ENCODE peak calls at places on chromosomes 11 and 22, in five cellular contexts. One of them, this sample, is unnamed.

GRCh38 chr11:65309006-65309405 is 5.7 kb upstream of the CDC42EP2 start:
- DNase-seq in IMR-90: no peak
- DNase-seq in CD8-positive, alpha-beta T cell: no peak
- DNase-seq in HCT116: no peak
- DNase-seq in lung: no peak
- DNase-seq in this sample: no peak

GRCh38 chr11:12845739-12846358 is 163.3 kb upstream of the RASSF10 start:
- DNase-seq in IMR-90: peak; percentile 78
- DNase-seq in CD8-positive, alpha-beta T cell: no peak
- DNase-seq in HCT116: no peak
- DNase-seq in lung: no peak
- DNase-seq in this sample: peak; percentile 63

GRCh38 chr11:12408156-12408770 is 30.9 kb downstream of the PARVA start:
- DNase-seq in IMR-90: no peak
- DNase-seq in CD8-positive, alpha-beta T cell: no peak
- DNase-seq in HCT116: no peak
- DNase-seq in lung: no peak
- DNase-seq in this sample: no peak

GRCh38 chr22:44196731-44197131 is 16.0 kb downstream of the PARVG start:
- DNase-seq in IMR-90: no peak
- DNase-seq in CD8-positive, alpha-beta T cell: no peak
- DNase-seq in HCT116: no peak
- DNase-seq in lung: no peak
- DNase-seq in this sample: no peak

GRCh38 chr11:17740649-17741235 is 6.2 kb downstream of the KCNC1 start:
- DNase-seq in IMR-90: no peak
- DNase-seq in CD8-positive, alpha-beta T cell: no peak
- DNase-seq in HCT116: no peak
- DNase-seq in lung: no peak
- DNase-seq in this sample: no peak

GRCh38 chr11:59187020-59187419 is 15.1 kb downstream of the DTX4 start:
- DNase-seq in IMR-90: no peak
- DNase-seq in CD8-positive, alpha-beta T cell: no peak
- DNase-seq in HCT116: no peak
- DNase-seq in lung: no peak
- DNase-seq in this sample: no peak

GRCh38 chr11:57641011-57641410 is 8.7 kb downstream of the YPEL4 start:
- DNase-seq in IMR-90: no peak
- DNase-seq in CD8-positive, alpha-beta T cell: no peak
- DNase-seq in HCT116: no peak
- DNase-seq in lung: no peak
- DNase-seq in this sample: no peak

GRCh38 chr11:102724904-102725515 is at the start of gene MMP8:
- DNase-seq in IMR-90: peak; percentile 72
- DNase-seq in CD8-positive, alpha-beta T cell: no peak
- DNase-seq in HCT116: no peak
- DNase-seq in lung: no peak
- DNase-seq in this sample: no peak

GRCh38 chr11:81979444-81979843 is 754.2 kb downstream of the FAM181B start:
- DNase-seq in IMR-90: no peak
- DNase-seq in CD8-positive, alpha-beta T cell: no peak
- DNase-seq in HCT116: no peak
- DNase-seq in lung: no peak
- DNase-seq in this sample: no peak

GRCh38 chr22:44822479-44822878 is 70.1 kb downstream of the ARHGAP8 start:
- DNase-seq in IMR-90: no peak
- DNase-seq in CD8-positive, alpha-beta T cell: no peak
- DNase-seq in HCT116: no peak
- DNase-seq in lung: no peak
- DNase-seq in this sample: no peak

GRCh38 chr11:3865388-3866193 is 10.1 kb downstream of the STIM1 start:
- DNase-seq in IMR-90: peak; percentile 76
- DNase-seq in CD8-positive, alpha-beta T cell: no peak
- DNase-seq in HCT116: no peak
- DNase-seq in lung: no peak
- DNase-seq in this sample: no peak
- H3K4me1 ChIP-seq in IMR-90: peaks cover 19% of the 10 kb centered on the region
- H3K4me1 ChIP-seq in CD8-positive, alpha-beta T cell: peaks cover 92% of the 10 kb centered on the region
- H3K4me1 ChIP-seq in HCT116: peaks cover 11% of the 10 kb centered on the region
- H3K4me1 ChIP-seq in lung: peaks cover 15% of the 10 kb centered on the region
- H3K4me1 ChIP-seq in this sample: peaks cover 34% of the 10 kb centered on the region

GRCh38 chr11:34653851-34654490 is 33.1 kb downstream of the EHF start:
- DNase-seq in IMR-90: peak; percentile 99
- DNase-seq in CD8-positive, alpha-beta T cell: no peak
- DNase-seq in HCT116: peak; percentile 93
- DNase-seq in lung: peak; percentile 63
- DNase-seq in this sample: peak; percentile 59
- TF ChIP-seq CTCF in IMR-90: peak; percentile 32
- TF ChIP-seq CTCF in CD8-positive, alpha-beta T cell: no peak
- TF ChIP-seq CTCF in HCT116: no peak
- TF ChIP-seq CTCF in lung: no peak
- TF ChIP-seq CTCF in this sample: no peak

DNA sequence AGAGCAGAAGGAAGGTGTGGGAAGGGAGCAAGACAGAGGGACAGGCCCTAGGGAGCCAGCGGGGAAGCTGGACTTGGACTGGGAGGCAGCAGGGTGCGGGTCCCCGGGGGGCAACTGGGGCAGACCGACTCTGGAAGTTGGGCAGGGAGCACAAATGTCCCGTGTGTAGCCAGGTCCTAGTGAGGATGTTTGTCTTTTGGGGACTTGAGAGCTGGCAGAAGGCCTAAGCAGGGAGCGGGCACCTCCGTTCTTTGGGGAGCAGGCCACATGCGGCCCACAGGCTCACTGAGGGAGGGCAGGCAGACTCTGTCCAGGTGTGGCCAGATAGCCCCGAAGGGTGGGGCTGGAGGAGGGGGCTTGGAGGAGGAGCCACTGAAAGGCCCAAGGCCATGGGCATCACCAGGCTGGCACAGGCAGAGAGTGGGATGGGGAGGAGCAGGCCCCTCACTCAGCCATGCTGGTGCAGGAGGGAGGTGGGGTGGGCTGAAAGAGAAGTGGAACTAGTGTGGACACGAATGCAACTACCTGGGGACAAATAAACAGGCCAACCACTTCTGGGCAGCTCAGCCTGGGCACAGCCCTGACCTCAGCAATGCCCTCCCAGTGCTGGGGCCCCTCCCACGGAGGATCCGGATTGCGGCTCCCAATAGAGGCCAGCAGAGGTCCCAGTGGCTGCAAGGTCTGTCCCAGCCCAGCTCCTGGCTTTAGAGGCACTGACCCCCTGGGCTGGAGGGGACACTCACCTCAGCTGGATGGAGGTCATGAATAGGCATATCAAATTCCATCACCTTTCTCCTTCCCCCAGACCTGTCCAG is 1.3 kb upstream of the SCARF2 start:
- DNase-seq in IMR-90: no peak
- DNase-seq in CD8-positive, alpha-beta T cell: no peak
- DNase-seq in HCT116: no peak
- DNase-seq in lung: no peak
- DNase-seq in this sample: no peak
- H3K27me3 ChIP-seq in IMR-90: no peaks in the 10 kb centered on the region
- H3K27me3 ChIP-seq in CD8-positive, alpha-beta T cell: peaks cover 21% of the 10 kb centered on the region
- H3K27me3 ChIP-seq in HCT116: no peaks in the 10 kb centered on the region
- H3K27me3 ChIP-seq in lung: no peaks in the 10 kb centered on the region
- H3K27me3 ChIP-seq in this sample: peaks cover 48% of the 10 kb centered on the region

GRCh38 chr11:14619580-14619979 is 24.0 kb upstream of the PDE3B start:
- DNase-seq in IMR-90: no peak
- DNase-seq in CD8-positive, alpha-beta T cell: no peak
- DNase-seq in HCT116: no peak
- DNase-seq in lung: no peak
- DNase-seq in this sample: no peak

GRCh38 chr11:14618060-14618459 is 25.5 kb upstream of the PDE3B start:
- DNase-seq in IMR-90: no peak
- DNase-seq in CD8-positive, alpha-beta T cell: no peak
- DNase-seq in HCT116: no peak
- DNase-seq in lung: no peak
- DNase-seq in this sample: no peak

GRCh38 chr11:14622241-14622954 is 21.2 kb upstream of the PDE3B start:
- DNase-seq in IMR-90: no peak
- DNase-seq in CD8-positive, alpha-beta T cell: no peak
- DNase-seq in HCT116: no peak
- DNase-seq in lung: no peak
- DNase-seq in this sample: no peak

GRCh38 chr11:14617241-14618027 is 26.2 kb upstream of the PDE3B start:
- DNase-seq in IMR-90: no peak
- DNase-seq in CD8-positive, alpha-beta T cell: no peak
- DNase-seq in HCT116: no peak
- DNase-seq in lung: no peak
- DNase-seq in this sample: peak; percentile 13

DNA sequence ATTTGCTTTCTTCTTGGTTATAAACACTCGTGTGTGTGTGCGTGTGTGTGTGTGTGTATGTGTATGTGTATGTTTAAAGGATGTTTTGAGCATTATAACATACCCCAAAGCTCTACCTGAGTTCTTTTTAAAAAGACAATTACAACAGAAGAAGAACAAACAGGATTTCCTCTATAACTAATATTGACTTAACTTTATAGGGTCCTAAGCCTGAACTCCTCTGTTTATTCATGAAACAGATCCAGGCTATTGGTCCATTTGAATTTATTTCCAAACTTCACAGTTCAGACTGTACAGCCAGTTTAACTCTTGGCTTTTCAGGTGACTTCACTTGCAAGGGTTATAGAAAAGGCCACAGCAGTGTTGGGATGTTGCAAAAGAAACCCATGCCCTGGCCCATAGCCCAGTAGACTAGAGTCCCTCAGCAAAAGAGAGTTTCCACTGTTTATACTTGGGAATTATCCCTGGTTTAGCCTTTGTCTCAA is 23.5 kb upstream of the PDE3B start:
- DNase-seq in IMR-90: no peak
- DNase-seq in CD8-positive, alpha-beta T cell: no peak
- DNase-seq in HCT116: no peak
- DNase-seq in lung: no peak
- DNase-seq in this sample: peak; percentile 51
- H3K4me1 ChIP-seq in IMR-90: no peaks in the 10 kb centered on the region
- H3K4me1 ChIP-seq in CD8-positive, alpha-beta T cell: peaks cover 33% of the 10 kb centered on the region
- H3K4me1 ChIP-seq in HCT116: no peaks in the 10 kb centered on the region
- H3K4me1 ChIP-seq in lung: peaks cover 1% of the 10 kb centered on the region
- H3K4me1 ChIP-seq in this sample: peaks cover 38% of the 10 kb centered on the region

GRCh38 chr11:70270104-70270876 is at the start of gene PPFIA1:
- DNase-seq in IMR-90: peak; percentile 91
- DNase-seq in CD8-positive, alpha-beta T cell: peak; percentile 98
- DNase-seq in HCT116: peak; percentile 91
- DNase-seq in lung: peak; percentile 93
- DNase-seq in this sample: peak; percentile 97
- TF ChIP-seq CTCF in IMR-90: no peak
- TF ChIP-seq CTCF in CD8-positive, alpha-beta T cell: peak; percentile 2
- TF ChIP-seq CTCF in HCT116: no peak
- TF ChIP-seq CTCF in lung: no peak
- TF ChIP-seq CTCF in this sample: no peak

DNA sequence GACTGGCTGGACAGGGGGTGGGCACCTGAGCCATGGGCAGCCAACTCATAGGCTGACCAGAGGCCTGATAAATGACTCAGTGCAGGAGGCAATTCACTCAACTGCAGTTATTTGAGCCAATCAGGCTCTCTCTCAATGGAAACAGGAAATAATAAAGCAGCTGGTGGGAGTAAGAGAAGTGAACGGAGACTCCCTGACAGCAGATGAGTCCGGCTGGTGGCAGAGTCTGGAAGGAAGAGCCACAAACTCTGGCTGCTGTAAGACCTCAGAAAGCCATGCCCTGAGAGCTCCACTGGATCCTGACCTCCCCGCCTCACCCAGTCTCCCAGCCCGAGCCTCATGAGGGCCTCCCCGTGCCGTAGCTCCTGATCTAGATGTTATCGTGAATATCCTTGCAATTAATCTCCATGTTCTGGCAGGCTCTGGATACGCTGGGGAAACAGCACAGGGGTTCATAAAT is 69.8 kb downstream of the TRIM29 start:
- DNase-seq in IMR-90: peak; percentile 47
- DNase-seq in CD8-positive, alpha-beta T cell: no peak
- DNase-seq in HCT116: no peak
- DNase-seq in lung: no peak
- DNase-seq in this sample: no peak
- H3K27me3 ChIP-seq in IMR-90: peaks cover 24% of the 10 kb centered on the region
- H3K27me3 ChIP-seq in CD8-positive, alpha-beta T cell: no peaks in the 10 kb centered on the region
- H3K27me3 ChIP-seq in HCT116: peaks cover 15% of the 10 kb centered on the region
- H3K27me3 ChIP-seq in lung: no peaks in the 10 kb centered on the region
- H3K27me3 ChIP-seq in this sample: no peaks in the 10 kb centered on the region

DNA sequence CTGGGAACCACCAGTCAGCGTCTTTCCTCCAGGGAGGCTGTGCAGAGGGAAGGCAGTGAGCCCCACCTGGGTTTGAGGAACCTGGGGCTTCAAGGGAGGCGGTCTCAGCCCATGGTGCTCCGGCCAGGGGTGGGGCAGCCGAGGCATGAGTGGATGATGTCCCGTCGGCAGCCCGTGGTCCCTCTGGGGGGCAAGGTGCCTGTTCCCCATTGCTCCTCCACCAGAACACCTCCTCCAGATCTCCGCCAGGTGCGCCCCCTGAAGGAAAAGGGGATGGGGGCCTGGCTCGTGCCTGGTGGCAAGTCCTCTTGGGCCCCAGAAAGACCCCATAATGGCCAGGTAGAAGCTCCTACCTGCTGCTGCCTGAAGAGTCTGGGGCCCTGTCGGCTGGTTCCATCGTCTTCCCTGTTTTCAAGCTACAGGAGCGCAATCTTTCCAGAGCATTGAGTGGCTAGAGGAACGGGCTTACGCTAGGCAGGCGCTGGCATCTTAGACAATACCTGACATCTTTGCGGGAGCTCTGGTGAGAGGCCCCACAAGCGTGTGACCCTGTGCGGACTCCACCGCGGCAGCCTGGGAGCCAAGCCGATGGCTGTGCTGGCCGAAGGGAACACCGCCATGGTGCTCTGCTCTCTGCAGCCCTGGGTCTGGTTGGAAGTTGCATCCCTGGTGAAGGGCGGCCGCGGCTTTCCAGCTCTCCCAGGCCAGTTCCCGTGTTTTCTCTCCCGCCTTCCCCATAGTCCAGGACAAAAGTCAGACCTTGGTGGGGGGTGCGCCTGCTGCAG is 94.3 kb downstream of the KCNQ1 start:
- DNase-seq in IMR-90: no peak
- DNase-seq in CD8-positive, alpha-beta T cell: no peak
- DNase-seq in HCT116: no peak
- DNase-seq in lung: no peak
- DNase-seq in this sample: peak; percentile 4
- H3K4me1 ChIP-seq in IMR-90: peaks cover 2% of the 10 kb centered on the region
- H3K4me1 ChIP-seq in CD8-positive, alpha-beta T cell: peaks cover 5% of the 10 kb centered on the region
- H3K4me1 ChIP-seq in HCT116: peaks cover 12% of the 10 kb centered on the region
- H3K4me1 ChIP-seq in lung: no peaks in the 10 kb centered on the region
- H3K4me1 ChIP-seq in this sample: no peaks in the 10 kb centered on the region

This sample was measured in transverse colon.